ENCODE peak calls at places on chromosomes 12 and 14, in ten cellular contexts. W is HTR-8/SVneo; O is A172; K is MM.1S; T is activated CD4-positive, alpha-beta T cell treated with anti-CD3 and anti-CD28 coated beads, Interleukin-2, amount 10 ng/mL, durations not matched to agents 24 days and 14 days; Z is tibial artery; H is CD8-positive, alpha-beta memory T cell; E is mammary epithelial cell; M is RWPE2; R is cardiac fibroblast. N is an unnamed sample.
A peak's percentile ranks its signal among the peaks of the same experiment; 100 is the strongest.

GRCh38 chr12:100404769-100405407 is 48.0 kb downstream of the SLC17A8 start:
- DNase-seq in W (peak; percentile 17), O (no peak), K (peak; percentile 62), T (peak; percentile 82), Z (no peak), H (no peak), E (peak; percentile 10), M (no peak), R (peak; percentile 55), N (peak; percentile 66)

GRCh38 chr12:121132601-121133481 is at the start of gene P2RX7:
- DNase-seq in W (peak; percentile 37), O (peak; percentile 84), K (peak; percentile 74), T (peak; percentile 83), Z (peak; percentile 82), H (peak; percentile 54), E (peak; percentile 93), M (peak; percentile 88), R (peak; percentile 66), N (peak; percentile 47)

GRCh38 chr12:74847169-74847568 is 309.5 kb downstream of the ATXN7L3B start:
- DNase-seq in W (no peak), O (no peak), K (no peak), T (no peak), Z (no peak), H (no peak), E (no peak), M (no peak), R (no peak), N (no peak)

GRCh38 chr12:132167610-132168310 is 23.5 kb downstream of the NOC4L start:
- DNase-seq in W (no peak), O (no peak), K (peak; percentile 34), T (no peak), Z (no peak), H (peak; percentile 39), E (no peak), M (no peak), R (no peak), N (no peak)

GRCh38 chr12:131831021-131831571 is 2.9 kb downstream of the MMP17 start:
- DNase-seq in W (no peak), O (peak; percentile 10), K (no peak), T (peak; percentile 66), Z (peak; percentile 66), H (peak; percentile 51), E (peak; percentile 21), M (no peak), R (peak; percentile 14), N (peak; percentile 55)

GRCh38 chr12:119334459-119335170 is at the start of gene CCDC60:
- DNase-seq in W (no peak), O (no peak), K (no peak), T (no peak), Z (no peak), H (no peak), E (no peak), M (no peak), R (no peak), N (no peak)

GRCh38 chr12:11731455-11731854 is 82.0 kb downstream of the ETV6 start:
- DNase-seq in W (peak; percentile 17), O (peak; percentile 36), K (peak; percentile 34), T (no peak), Z (no peak), H (no peak), E (peak; percentile 50), M (no peak), R (peak; percentile 70), N (peak; percentile 46)

GRCh38 chr12:30447061-30447750 is 248.5 kb downstream of the IPO8 start:
- DNase-seq in W (no peak), O (peak; percentile 29), K (no peak), T (no peak), Z (no peak), H (no peak), E (no peak), M (no peak), R (peak; percentile 14), N (peak; percentile 39)

GRCh38 chr14:35046751-35047536 is 872 bp downstream of the FAM177A1 start:
- DNase-seq in W (no peak), O (peak; percentile 45), K (peak; percentile 38), T (no peak), Z (no peak), H (no peak), E (no peak), M (peak; percentile 78), R (no peak), N (peak; percentile 47)

GRCh38 chr14:53758141-53758540 is 198.5 kb downstream of the BMP4 start:
- DNase-seq in W (no peak), O (no peak), K (no peak), T (no peak), Z (no peak), H (no peak), E (no peak), M (no peak), R (no peak), N (no peak)

GRCh38 chr14:78566017-78566858 is 396.1 kb downstream of the NRXN3 start:
- DNase-seq in W (peak; percentile 64), O (peak; percentile 51), K (peak; percentile 43), T (peak; percentile 87), Z (peak; percentile 75), H (peak; percentile 51), E (peak; percentile 49), M (no peak), R (peak; percentile 74), N (peak; percentile 66)